ENCODE peak calls at places on chromosomes 16 and 17, in six cellular contexts. One of them, this sample, is unnamed.

GRCh38 chr17:27804113-27804512 is 3.8 kb upstream of the NOS2 start:
- DNase-seq in progenitor cell of endocrine pancreas: no peak
- DNase-seq in ascending aorta: no peak
- DNase-seq in KBM-7: no peak
- DNase-seq in activated CD8-positive, alpha-beta memory T cell treated with anti-CD3 and anti-CD28 coated beads for 1 hour: no peak
- DNase-seq in GM23248: no peak
- DNase-seq in this sample: no peak

GRCh38 chr16:29804455-29805231 is 1.7 kb upstream of the MAZ start:
- DNase-seq in activated CD8-positive, alpha-beta memory T cell treated with anti-CD3 and anti-CD28 coated beads for 1 hour: no peak
- DNase-seq in progenitor cell of endocrine pancreas: no peak
- DNase-seq in GM23248: peak
- DNase-seq in ascending aorta: no peak
- DNase-seq in KBM-7: peak
- DNase-seq in this sample: peak

GRCh38 chr17:47099451-47099986 is 89.6 kb downstream of the CDC27 start:
- DNase-seq in ascending aorta: no peak
- DNase-seq in progenitor cell of endocrine pancreas: no peak
- DNase-seq in KBM-7: peak
- DNase-seq in activated CD8-positive, alpha-beta memory T cell treated with anti-CD3 and anti-CD28 coated beads for 1 hour: no peak
- DNase-seq in GM23248: no peak
- DNase-seq in this sample: no peak

GRCh38 chr17:40341808-40342574 is 22.5 kb downstream of the GJD3 start:
- DNase-seq in activated CD8-positive, alpha-beta memory T cell treated with anti-CD3 and anti-CD28 coated beads for 1 hour: no peak
- DNase-seq in GM23248: peak
- DNase-seq in ascending aorta: no peak
- DNase-seq in KBM-7: no peak
- DNase-seq in progenitor cell of endocrine pancreas: peak
- DNase-seq in this sample: peak

GRCh38 chr16:1009358-1010150 is 28.0 kb downstream of the SOX8 start:
- DNase-seq in KBM-7: no peak
- DNase-seq in GM23248: no peak
- DNase-seq in ascending aorta: no peak
- DNase-seq in activated CD8-positive, alpha-beta memory T cell treated with anti-CD3 and anti-CD28 coated beads for 1 hour: no peak
- DNase-seq in progenitor cell of endocrine pancreas: no peak
- DNase-seq in this sample: no peak

GRCh38 chr16:75085556-75085955 is 31.0 kb downstream of the LDHD start:
- DNase-seq in progenitor cell of endocrine pancreas: no peak
- DNase-seq in KBM-7: no peak
- DNase-seq in activated CD8-positive, alpha-beta memory T cell treated with anti-CD3 and anti-CD28 coated beads for 1 hour: no peak
- DNase-seq in GM23248: no peak
- DNase-seq in ascending aorta: no peak
- DNase-seq in this sample: no peak

GRCh38 chr16:71746442-71747046 is 22.0 kb upstream of the PHLPP2 start:
- DNase-seq in progenitor cell of endocrine pancreas: no peak
- DNase-seq in activated CD8-positive, alpha-beta memory T cell treated with anti-CD3 and anti-CD28 coated beads for 1 hour: no peak
- DNase-seq in KBM-7: peak
- DNase-seq in ascending aorta: no peak
- DNase-seq in GM23248: peak
- DNase-seq in this sample: peak

GRCh38 chr17:8162997-8163977 is 539 bp upstream of the VAMP2 start:
- DNase-seq in GM23248: no peak
- DNase-seq in ascending aorta: no peak
- DNase-seq in KBM-7: no peak
- DNase-seq in activated CD8-positive, alpha-beta memory T cell treated with anti-CD3 and anti-CD28 coated beads for 1 hour: no peak
- DNase-seq in progenitor cell of endocrine pancreas: no peak
- DNase-seq in this sample: no peak

GRCh38 chr16:47413041-47413440 is 47.8 kb downstream of the ITFG1 start:
- DNase-seq in ascending aorta: no peak
- DNase-seq in GM23248: no peak
- DNase-seq in progenitor cell of endocrine pancreas: no peak
- DNase-seq in KBM-7: no peak
- DNase-seq in activated CD8-positive, alpha-beta memory T cell treated with anti-CD3 and anti-CD28 coated beads for 1 hour: no peak
- DNase-seq in this sample: no peak

GRCh38 chr17:76076765-76077581 is 2.0 kb upstream of the ZACN start:
- DNase-seq in KBM-7: no peak
- DNase-seq in progenitor cell of endocrine pancreas: no peak
- DNase-seq in ascending aorta: no peak
- DNase-seq in GM23248: peak
- DNase-seq in activated CD8-positive, alpha-beta memory T cell treated with anti-CD3 and anti-CD28 coated beads for 1 hour: no peak
- DNase-seq in this sample: no peak

This sample was measured in K562.